ENCODE peak calls at places on chromosomes 5 and 9, in four cellular contexts. T is NCI-H2171, U is NCI-H2029, J is right atrium auricular region. B is an unnamed sample.

GRCh38 chr5:153513171-153513570 is 22.7 kb downstream of the GRIA1 start:
- DNase-seq in T (peak), U (no peak), J (no peak), B (no peak)

GRCh38 chr5:9284781-9285307 is 261.0 kb downstream of the SEMA5A start:
- DNase-seq in T (no peak), U (no peak), J (no peak), B (peak)

GRCh38 chr9:133075925-133076324 is 14.1 kb downstream of the CEL start:
- DNase-seq in T (no peak), U (no peak), J (no peak), B (no peak)

GRCh38 chr9:34049630-34050384 is 1.1 kb upstream of the UBAP2 start:
- DNase-seq in T (no peak), U (peak), J (no peak), B (peak)

GRCh38 chr5:66929281-66929680 is 267.3 kb downstream of the CD180 start:
- DNase-seq in T (no peak), U (no peak), J (no peak), B (no peak)

GRCh38 chr9:8719833-8720486 is 920.4 kb upstream of the DMAC1 start:
- DNase-seq in T (no peak), U (no peak), J (no peak), B (no peak)

GRCh38 chr5:128224336-128224735 is 140.8 kb downstream of the SLC12A2 start:
- DNase-seq in T (no peak), U (no peak), J (no peak), B (no peak)

GRCh38 chr9:84668204-84669007 is 1.1 kb upstream of the NTRK2 start:
- DNase-seq in T (peak), U (peak), J (peak), B (peak)

B was measured in heart right ventricle.